ENCODE peak calls at places on chromosome 22, in seven cellular contexts. W is AG09309, A is fibroblast of the aortic adventitia, K is GM23338, Y is astrocyte, L is NB4, J is fibroblast of mammary gland. I is an unnamed sample.
A peak's percentile ranks its signal among the peaks of the same experiment; 100 is the strongest.

GRCh38 chr22:24592846-24593809 is at the start of gene LRRC75B:
- DNase-seq in Y (peak; percentile 77), A (peak; percentile 86), J (peak; percentile 83), W (peak; percentile 42), K (peak; percentile 92), L (peak; percentile 86), I (peak; percentile 81)

GRCh38 chr22:24594569-24595120 is 1.8 kb upstream of the LRRC75B start:
- DNase-seq in A (no peak), J (no peak), L (no peak), W (no peak), K (no peak), Y (no peak), I (no peak)

GRCh38 chr22:47296405-47297260 is 534.2 kb downstream of the TBC1D22A start:
- DNase-seq in L (peak; percentile 9), W (no peak), A (no peak), J (no peak), Y (no peak), K (peak; percentile 0), I (no peak)

GRCh38 chr22:41523464-41524221 is 20.6 kb downstream of the POLR3H start:
- DNase-seq in J (peak; percentile 76), W (no peak), Y (peak; percentile 46), K (peak; percentile 66), L (no peak), A (peak; percentile 65), I (no peak)

GRCh38 chr22:35961480-35961902 is 67.1 kb downstream of the RBFOX2 start:
- DNase-seq in Y (peak; percentile 94), J (peak; percentile 76), A (peak; percentile 88), K (peak; percentile 96), L (no peak), W (no peak), I (no peak)

GRCh38 chr22:24441406-24442351 is 14.3 kb downstream of the ADORA2A start:
- DNase-seq in W (no peak), A (no peak), L (no peak), J (no peak), K (no peak), Y (no peak), I (no peak)

GRCh38 chr22:37338539-37339246 is 56.4 kb downstream of the CYTH4 start:
- DNase-seq in W (no peak), Y (no peak), A (no peak), L (no peak), K (no peak), J (no peak), I (no peak)

GRCh38 chr22:39214383-39215069 is 30.3 kb downstream of the PDGFB start:
- DNase-seq in W (no peak), L (no peak), A (no peak), K (peak; percentile 96), Y (peak; percentile 49), J (peak; percentile 5), I (no peak)

GRCh38 chr22:38879102-38879729 is 7.2 kb upstream of the CBX6 start:
- DNase-seq in Y (no peak), W (no peak), A (no peak), K (no peak), J (no peak), L (peak; percentile 55), I (no peak)

GRCh38 chr22:17847360-17848078 is 73.2 kb upstream of the BID start:
- DNase-seq in W (no peak), K (no peak), L (no peak), A (no peak), J (no peak), Y (peak; percentile 20), I (no peak)

GRCh38 chr22:36739185-36739584 is 35.6 kb upstream of the CACNG2 start:
- DNase-seq in A (no peak), Y (no peak), W (no peak), L (no peak), K (no peak), J (no peak), I (peak; percentile 46)

GRCh38 chr22:48154169-48154942 is 1391.9 kb downstream of the TBC1D22A start:
- DNase-seq in K (no peak), L (no peak), Y (no peak), J (no peak), A (no peak), W (no peak), I (peak; percentile 78)

GRCh38 chr22:46463435-46464227 is 73.8 kb downstream of the CELSR1 start:
- DNase-seq in K (no peak), L (no peak), W (no peak), J (no peak), Y (no peak), A (no peak), I (no peak)

GRCh38 chr22:23085785-23086184 is 15.5 kb downstream of the GNAZ start:
- DNase-seq in W (no peak), L (no peak), Y (no peak), K (no peak), J (no peak), A (no peak), I (no peak)
- H3K4me3 ChIP-seq in W (no peak overlapping the region), L (no peak overlapping the region), Y (no peak overlapping the region), K (no peak overlapping the region), J (no peak overlapping the region), A (no peak overlapping the region), I (no peak overlapping the region)

GRCh38 chr22:49763138-49763537 is 64.5 kb downstream of the BRD1 start:
- DNase-seq in L (no peak), J (no peak), A (no peak), Y (no peak), W (no peak), K (no peak), I (no peak)
- TF ChIP-seq CTCF in L (no peak), J (no peak), A (no peak), Y (no peak), W (no peak), K (no peak), I (no peak)

GRCh38 chr22:20186183-20186870 is 35.5 kb upstream of the CCDC188 start:
- DNase-seq in K (peak; percentile 86), W (no peak), L (peak; percentile 52), A (no peak), J (no peak), Y (no peak), I (no peak)
- H3K4me3 ChIP-seq in K (no peak overlapping the region), W (no peak overlapping the region), L (no peak overlapping the region), A (no peak overlapping the region), J (no peak overlapping the region), Y (no peak overlapping the region), I (no peak overlapping the region)

GRCh38 chr22:44847380-44847779 is 95.0 kb downstream of the ARHGAP8 start:
- DNase-seq in K (no peak), L (no peak), Y (no peak), J (no peak), W (no peak), A (no peak), I (no peak)
- TF ChIP-seq CTCF in K (no peak), L (no peak), Y (no peak), J (no peak), W (no peak), A (no peak), I (no peak)

GRCh38 chr22:42842658-42843370 is 14.3 kb downstream of the ARFGAP3 start:
- DNase-seq in J (no peak), W (no peak), Y (no peak), L (no peak), A (no peak), K (no peak), I (peak; percentile 58)
- H3K4me3 ChIP-seq in J (no peak overlapping the region), W (no peak overlapping the region), Y (no peak overlapping the region), L (no peak overlapping the region), A (no peak overlapping the region), K (no peak overlapping the region), I (no peak overlapping the region)